ENCODE peak calls at places on chromosomes 4 and X, in six cellular contexts. One of them, this sample, is unnamed.

GRCh38 chr4:81647388-81647787 is 175.7 kb upstream of the RASGEF1B start:
- DNase-seq in BJ: no peak
- DNase-seq in upper lobe of right lung: no peak
- DNase-seq in epithelial cell of esophagus: no peak
- DNase-seq in lower lobe of right lung: no peak
- DNase-seq in heart right ventricle: no peak
- DNase-seq in this sample: no peak

GRCh38 chr4:10831727-10832408 is 147.3 kb upstream of the CLNK start:
- DNase-seq in BJ: no peak
- DNase-seq in upper lobe of right lung: no peak
- DNase-seq in epithelial cell of esophagus: no peak
- DNase-seq in lower lobe of right lung: no peak
- DNase-seq in heart right ventricle: no peak
- DNase-seq in this sample: no peak

GRCh38 chr4:56253631-56254241 is 133.6 kb downstream of the AASDH start:
- DNase-seq in BJ: no peak
- DNase-seq in upper lobe of right lung: no peak
- DNase-seq in epithelial cell of esophagus: no peak
- DNase-seq in lower lobe of right lung: no peak
- DNase-seq in heart right ventricle: no peak
- DNase-seq in this sample: no peak

GRCh38 chr4:53021709-53022108 is 159.6 kb downstream of the RASL11B start:
- DNase-seq in BJ: no peak
- DNase-seq in upper lobe of right lung: no peak
- DNase-seq in epithelial cell of esophagus: no peak
- DNase-seq in lower lobe of right lung: no peak
- DNase-seq in heart right ventricle: no peak
- DNase-seq in this sample: no peak

GRCh38 chrX:47664737-47665136 is 5.8 kb upstream of the UXT start:
- DNase-seq in BJ: no peak
- DNase-seq in upper lobe of right lung: no peak
- DNase-seq in epithelial cell of esophagus: no peak
- DNase-seq in lower lobe of right lung: no peak
- DNase-seq in heart right ventricle: no peak
- DNase-seq in this sample: no peak

GRCh38 chr4:31307026-31307425 is 586.9 kb downstream of the PCDH7 start:
- DNase-seq in BJ: no peak
- DNase-seq in upper lobe of right lung: no peak
- DNase-seq in epithelial cell of esophagus: no peak
- DNase-seq in lower lobe of right lung: no peak
- DNase-seq in heart right ventricle: no peak
- DNase-seq in this sample: no peak

GRCh38 chr4:57249083-57249482 is 138.9 kb upstream of the IGFBP7 start:
- DNase-seq in BJ: no peak
- DNase-seq in upper lobe of right lung: no peak
- DNase-seq in epithelial cell of esophagus: peak
- DNase-seq in lower lobe of right lung: no peak
- DNase-seq in heart right ventricle: no peak
- DNase-seq in this sample: no peak

GRCh38 chr4:137361756-137362470 is 170.4 kb downstream of the PCDH18 start:
- DNase-seq in BJ: no peak
- DNase-seq in upper lobe of right lung: no peak
- DNase-seq in epithelial cell of esophagus: no peak
- DNase-seq in lower lobe of right lung: no peak
- DNase-seq in heart right ventricle: no peak
- DNase-seq in this sample: no peak

DNA sequence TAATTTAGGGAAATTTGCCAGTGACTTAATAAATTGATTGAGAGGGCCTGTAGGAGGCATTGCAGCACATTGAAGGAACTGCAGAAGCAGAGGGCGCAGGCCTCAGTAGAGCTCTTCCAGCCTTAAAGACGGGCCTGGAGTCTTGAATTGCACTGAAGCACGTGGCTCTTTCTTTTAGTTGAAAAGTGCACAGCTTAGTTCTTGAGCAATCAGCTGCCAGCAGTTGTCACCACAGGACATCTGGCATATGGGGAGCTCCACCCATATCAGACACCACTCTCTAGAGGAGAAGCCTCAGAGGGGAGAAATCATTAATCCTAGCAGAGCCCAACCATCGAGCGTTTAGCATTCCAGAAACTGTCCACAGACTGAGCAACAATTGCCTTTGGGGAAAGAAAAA is 16.0 kb upstream of the FGF16 start:
- DNase-seq in BJ: peak
- DNase-seq in upper lobe of right lung: no peak
- DNase-seq in epithelial cell of esophagus: no peak
- DNase-seq in lower lobe of right lung: no peak
- DNase-seq in heart right ventricle: no peak
- DNase-seq in this sample: peak
- TF ChIP-seq CTCF in BJ: no peak
- TF ChIP-seq CTCF in upper lobe of right lung: no peak
- TF ChIP-seq CTCF in epithelial cell of esophagus: no peak
- TF ChIP-seq CTCF in lower lobe of right lung: no peak
- TF ChIP-seq CTCF in heart right ventricle: no peak
- TF ChIP-seq CTCF in this sample: peak

GRCh38 chr4:24853142-24853541 is 57.8 kb downstream of the SOD3 start:
- DNase-seq in BJ: no peak
- DNase-seq in upper lobe of right lung: no peak
- DNase-seq in epithelial cell of esophagus: peak
- DNase-seq in lower lobe of right lung: no peak
- DNase-seq in heart right ventricle: no peak
- DNase-seq in this sample: no peak
- TF ChIP-seq CTCF in BJ: no peak
- TF ChIP-seq CTCF in upper lobe of right lung: no peak
- TF ChIP-seq CTCF in epithelial cell of esophagus: no peak
- TF ChIP-seq CTCF in lower lobe of right lung: no peak
- TF ChIP-seq CTCF in heart right ventricle: no peak
- TF ChIP-seq CTCF in this sample: no peak

GRCh38 chr4:74370912-74371311 is 6.0 kb downstream of the EREG start:
- DNase-seq in BJ: no peak
- DNase-seq in upper lobe of right lung: no peak
- DNase-seq in epithelial cell of esophagus: peak
- DNase-seq in lower lobe of right lung: no peak
- DNase-seq in heart right ventricle: no peak
- DNase-seq in this sample: no peak
- TF ChIP-seq CTCF in BJ: peak
- TF ChIP-seq CTCF in upper lobe of right lung: peak
- TF ChIP-seq CTCF in epithelial cell of esophagus: peak
- TF ChIP-seq CTCF in lower lobe of right lung: peak
- TF ChIP-seq CTCF in heart right ventricle: peak
- TF ChIP-seq CTCF in this sample: peak

DNA sequence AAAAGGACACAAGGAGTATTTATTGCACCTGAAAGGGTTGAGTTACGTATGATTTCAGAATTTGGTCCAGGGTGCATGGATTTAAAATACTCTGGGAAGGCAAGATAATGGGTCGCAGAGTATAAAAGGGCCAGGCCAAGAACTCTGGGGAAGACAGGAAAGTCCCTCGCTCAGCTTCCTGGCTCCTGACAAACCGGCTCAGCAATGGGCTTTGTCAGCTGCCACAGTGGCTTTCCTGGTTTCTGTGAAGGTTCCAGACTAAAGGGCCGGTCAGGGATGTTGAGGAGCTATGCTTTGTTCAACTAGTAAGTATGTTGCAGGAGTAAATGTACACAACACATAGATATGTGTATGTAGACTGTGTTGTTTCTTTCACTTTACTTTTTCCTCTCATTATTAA is 154.4 kb upstream of the ETNPPL start:
- DNase-seq in BJ: no peak
- DNase-seq in upper lobe of right lung: no peak
- DNase-seq in epithelial cell of esophagus: peak
- DNase-seq in lower lobe of right lung: no peak
- DNase-seq in heart right ventricle: no peak
- DNase-seq in this sample: no peak
- TF ChIP-seq CTCF in BJ: no peak
- TF ChIP-seq CTCF in upper lobe of right lung: no peak
- TF ChIP-seq CTCF in epithelial cell of esophagus: no peak
- TF ChIP-seq CTCF in lower lobe of right lung: no peak
- TF ChIP-seq CTCF in heart right ventricle: no peak
- TF ChIP-seq CTCF in this sample: no peak

GRCh38 chr4:161121451-161121850 is 1042.3 kb downstream of the FSTL5 start:
- DNase-seq in BJ: no peak
- DNase-seq in upper lobe of right lung: no peak
- DNase-seq in epithelial cell of esophagus: peak
- DNase-seq in lower lobe of right lung: no peak
- DNase-seq in heart right ventricle: no peak
- DNase-seq in this sample: no peak
- TF ChIP-seq CTCF in BJ: no peak
- TF ChIP-seq CTCF in upper lobe of right lung: no peak
- TF ChIP-seq CTCF in epithelial cell of esophagus: no peak
- TF ChIP-seq CTCF in lower lobe of right lung: no peak
- TF ChIP-seq CTCF in heart right ventricle: no peak
- TF ChIP-seq CTCF in this sample: no peak

GRCh38 chrX:11944486-11944885 is 186.4 kb downstream of the MSL3 start:
- DNase-seq in BJ: no peak
- DNase-seq in upper lobe of right lung: no peak
- DNase-seq in epithelial cell of esophagus: peak
- DNase-seq in lower lobe of right lung: no peak
- DNase-seq in heart right ventricle: no peak
- DNase-seq in this sample: no peak
- TF ChIP-seq CTCF in BJ: peak
- TF ChIP-seq CTCF in upper lobe of right lung: no peak
- TF ChIP-seq CTCF in epithelial cell of esophagus: peak
- TF ChIP-seq CTCF in lower lobe of right lung: peak
- TF ChIP-seq CTCF in heart right ventricle: peak
- TF ChIP-seq CTCF in this sample: peak

GRCh38 chr4:121696140-121696640 is 590 bp downstream of the ANXA5 start:
- DNase-seq in BJ: no peak
- DNase-seq in upper lobe of right lung: peak
- DNase-seq in epithelial cell of esophagus: peak
- DNase-seq in lower lobe of right lung: peak
- DNase-seq in heart right ventricle: peak
- DNase-seq in this sample: peak
- TF ChIP-seq CTCF in BJ: peak
- TF ChIP-seq CTCF in upper lobe of right lung: peak
- TF ChIP-seq CTCF in epithelial cell of esophagus: no peak
- TF ChIP-seq CTCF in lower lobe of right lung: peak
- TF ChIP-seq CTCF in heart right ventricle: no peak
- TF ChIP-seq CTCF in this sample: peak

DNA sequence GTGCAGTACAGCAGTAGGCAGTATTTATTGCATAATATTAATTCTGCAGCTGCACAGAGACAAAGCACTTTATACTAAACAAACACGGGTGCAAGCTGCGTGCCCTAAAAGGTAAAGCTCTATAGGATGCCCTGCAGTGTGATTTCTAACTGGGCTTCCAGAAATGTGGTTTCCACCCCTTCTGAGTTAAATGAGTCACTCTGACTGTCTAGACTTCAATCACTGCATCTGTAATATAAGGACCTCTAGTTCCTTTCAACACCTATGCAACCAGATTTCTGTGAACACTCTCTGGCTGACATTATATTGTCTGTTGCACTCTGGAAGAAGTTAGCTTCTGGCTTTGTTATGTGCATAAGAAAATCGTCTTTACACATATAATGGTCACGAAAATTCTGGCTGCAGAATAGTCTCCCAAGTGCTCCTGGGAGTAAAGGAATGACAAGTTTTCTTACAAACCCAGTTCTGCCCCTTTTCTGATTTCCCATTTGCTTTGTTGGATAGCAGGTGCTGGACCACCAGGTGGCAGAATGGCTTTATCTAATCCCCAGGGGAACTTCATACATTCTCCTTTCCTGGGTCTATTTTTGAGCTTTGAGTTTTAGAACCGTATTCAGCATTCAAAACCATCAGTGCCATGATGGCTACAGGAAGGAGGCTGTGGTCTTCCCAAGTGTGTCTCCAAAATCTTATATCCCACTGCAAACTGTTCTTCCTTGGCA is 842.2 kb downstream of the STIM2 start:
- DNase-seq in BJ: no peak
- DNase-seq in upper lobe of right lung: no peak
- DNase-seq in epithelial cell of esophagus: peak
- DNase-seq in lower lobe of right lung: no peak
- DNase-seq in heart right ventricle: no peak
- DNase-seq in this sample: no peak
- TF ChIP-seq CTCF in BJ: peak
- TF ChIP-seq CTCF in upper lobe of right lung: peak
- TF ChIP-seq CTCF in epithelial cell of esophagus: peak
- TF ChIP-seq CTCF in lower lobe of right lung: no peak
- TF ChIP-seq CTCF in heart right ventricle: no peak
- TF ChIP-seq CTCF in this sample: no peak

This sample was measured in AG09319.